ENCODE peak calls at places on chromosome 17, in ten cellular contexts. V, T, K, Q, G, D, F, X, N and P are unnamed samples.

GRCh38 chr17:31373150-31374082 is 18.1 kb upstream of the RAB11FIP4 start:
- DNase-seq in N (no peak), F (no peak), K (peak; percentile 42), V (no peak), Q (peak; percentile 34), T (no peak), D (peak; percentile 85), X (peak; percentile 32), G (peak; percentile 39), P (peak; percentile 54)

GRCh38 chr17:71709974-71710373 is 410.8 kb upstream of the SOX9 start:
- DNase-seq in X (peak; percentile 52), G (no peak), D (no peak), N (no peak), V (no peak), T (no peak), K (no peak), Q (peak; percentile 20), F (no peak), P (no peak)

GRCh38 chr17:18021372-18021771 is 17.6 kb downstream of the ATPAF2 start:
- DNase-seq in X (no peak), K (no peak), N (no peak), Q (no peak), T (no peak), G (no peak), D (no peak), V (no peak), F (no peak), P (no peak)

GRCh38 chr17:9487406-9487805 is 88.2 kb downstream of the STX8 start:
- DNase-seq in K (no peak), V (no peak), N (no peak), X (no peak), F (no peak), D (no peak), G (no peak), T (no peak), Q (peak; percentile 38), P (no peak)

GRCh38 chr17:19915579-19915978 is 47.8 kb upstream of the ULK2 start:
- DNase-seq in N (no peak), Q (no peak), K (no peak), G (no peak), V (no peak), D (no peak), X (no peak), T (no peak), F (no peak), P (no peak)

GRCh38 chr17:41406205-41406604 is 8.8 kb upstream of the KRT31 start:
- DNase-seq in X (no peak), N (no peak), D (no peak), K (no peak), Q (no peak), G (peak; percentile 67), T (peak; percentile 47), V (no peak), F (no peak), P (no peak)

GRCh38 chr17:70207184-70207583 is 37.9 kb downstream of the KCNJ2 start:
- DNase-seq in T (no peak), G (no peak), N (no peak), X (no peak), D (no peak), Q (no peak), F (no peak), K (no peak), V (no peak), P (no peak)

GRCh38 chr17:14373587-14374259 is 72.8 kb downstream of the HS3ST3B1 start:
- DNase-seq in V (no peak), K (peak; percentile 93), N (no peak), F (no peak), D (peak; percentile 16), X (no peak), T (no peak), Q (no peak), G (peak; percentile 58), P (peak; percentile 20)

GRCh38 chr17:59287452-59287851 is 44.0 kb upstream of the YPEL2 start:
- DNase-seq in V (no peak), X (no peak), D (peak; percentile 22), T (no peak), Q (peak; percentile 14), F (no peak), G (peak; percentile 51), N (no peak), K (no peak), P (no peak)

GRCh38 chr17:47632991-47633390 is 16.7 kb upstream of the KPNB1 start:
- DNase-seq in N (no peak), X (no peak), T (no peak), D (no peak), G (no peak), Q (no peak), K (no peak), F (no peak), V (no peak), P (no peak)

GRCh38 chr17:15966183-15966878 is 21.4 kb downstream of the ADORA2B start:
- DNase-seq in G (no peak), K (peak; percentile 90), X (no peak), V (no peak), N (no peak), D (no peak), T (no peak), Q (no peak), F (peak; percentile 96), P (no peak)

GRCh38 chr17:80843741-80844156 is 147.9 kb upstream of the CHMP6 start:
- DNase-seq in T (no peak), D (no peak), X (no peak), G (no peak), V (no peak), Q (no peak), K (peak; percentile 20), F (no peak), N (no peak), P (no peak)

DNA sequence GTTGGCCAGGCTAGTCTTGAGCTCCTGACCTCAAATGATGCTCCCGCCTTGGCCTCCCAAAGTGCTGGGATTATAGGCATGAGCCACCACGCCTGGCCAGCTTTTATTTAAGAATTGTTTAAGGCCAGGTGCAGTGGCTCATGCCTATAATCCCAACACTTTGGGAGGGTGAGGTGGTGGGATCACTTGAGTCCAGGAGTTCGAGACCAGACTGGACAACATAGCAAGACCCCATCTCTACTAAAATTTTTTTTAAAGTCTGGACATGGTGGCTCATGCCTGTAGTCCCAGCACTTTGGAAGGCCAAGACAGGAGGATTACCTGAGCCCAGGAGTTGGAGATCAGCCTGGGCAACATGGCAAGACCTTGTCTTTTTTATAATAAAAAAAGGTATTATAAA is 5.2 kb downstream of the PLXDC1 start:
- DNase-seq in D (no peak), N (no peak), K (no peak), F (no peak), Q (no peak), T (no peak), V (no peak), G (no peak), X (no peak), P (no peak)
- TF ChIP-seq CTCF in D (no peak), N (no peak), K (no peak), F (no peak), Q (no peak), T (no peak), V (no peak), G (no peak), X (no peak), P (no peak)

DNA sequence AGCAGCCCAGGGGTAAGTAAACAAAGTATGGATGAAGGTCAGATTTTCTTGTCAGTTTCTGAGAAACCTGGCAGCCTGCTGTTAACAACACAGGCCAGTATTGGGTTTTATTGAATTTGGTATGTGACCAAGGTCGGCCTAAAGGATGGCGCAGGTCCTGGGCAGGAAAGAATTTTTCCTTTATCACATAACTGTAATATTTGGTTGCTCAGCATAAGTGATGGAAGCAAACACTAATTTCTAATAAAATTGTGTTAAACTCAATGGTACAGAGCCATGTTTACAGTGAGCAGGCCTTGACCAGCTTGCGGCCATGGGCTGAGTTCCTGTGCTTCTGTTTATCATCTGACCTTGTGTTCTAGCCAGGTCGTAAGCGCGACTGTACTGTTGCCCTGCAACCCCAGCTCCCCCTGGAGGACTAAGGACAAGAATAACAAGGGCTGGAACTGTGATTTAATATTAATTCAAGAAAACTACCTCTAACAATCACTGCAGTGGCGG is 10.5 kb downstream of the POLDIP2 start:
- DNase-seq in X (peak; percentile 31), Q (no peak), D (no peak), F (peak; percentile 49), G (no peak), N (no peak), K (peak; percentile 69), T (peak; percentile 37), V (no peak), P (no peak)
- TF ChIP-seq CTCF in X (peak; percentile 39), Q (peak; percentile 9), D (peak; percentile 47), F (peak; percentile 51), G (peak; percentile 33), N (peak; percentile 10), K (peak; percentile 84), T (peak; percentile 21), V (no peak), P (peak; percentile 35)

DNA sequence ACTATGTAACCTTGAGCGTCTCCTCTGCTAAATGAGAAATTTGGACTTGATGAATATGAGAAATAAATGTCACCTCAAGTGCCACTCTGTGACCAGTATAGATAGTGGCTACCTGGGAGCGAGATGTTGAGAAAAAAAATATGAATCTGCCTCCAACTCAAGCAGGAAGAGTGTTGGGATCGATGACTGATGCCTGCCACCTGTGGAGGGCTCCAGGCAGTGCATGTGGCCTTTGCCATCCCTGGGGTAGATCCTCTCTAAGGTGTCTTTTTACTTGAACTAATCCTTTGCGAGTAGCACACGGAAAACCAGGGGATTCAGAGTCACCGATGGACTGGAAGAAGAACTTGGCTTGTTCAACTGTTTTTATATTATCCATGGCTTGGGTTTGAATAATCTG is 9.4 kb downstream of the CCDC182 start:
- DNase-seq in X (no peak), Q (no peak), F (peak; percentile 77), T (peak; percentile 3), G (peak; percentile 14), D (no peak), V (no peak), N (no peak), K (peak; percentile 37), P (no peak)
- TF ChIP-seq CTCF in X (no peak), Q (no peak), F (peak; percentile 71), T (no peak), G (peak; percentile 52), D (no peak), V (no peak), N (no peak), K (peak; percentile 70), P (peak; percentile 20)

GRCh38 chr17:79661292-79662041 is 50.6 kb upstream of the RBFOX3 start:
- DNase-seq in G (no peak), K (no peak), F (no peak), D (no peak), T (no peak), X (no peak), V (no peak), Q (no peak), N (no peak), P (no peak)

GRCh38 chr17:79659376-79659775 is 48.5 kb upstream of the RBFOX3 start:
- DNase-seq in G (no peak), V (no peak), T (no peak), N (no peak), X (no peak), D (no peak), K (no peak), F (peak; percentile 17), Q (no peak), P (no peak)

GRCh38 chr17:79657036-79657435 is 46.2 kb upstream of the RBFOX3 start:
- DNase-seq in G (no peak), D (no peak), X (no peak), F (peak; percentile 25), Q (no peak), T (no peak), N (no peak), V (no peak), K (no peak), P (no peak)

GRCh38 chr17:79657861-79658810 is 47.3 kb upstream of the RBFOX3 start:
- DNase-seq in V (no peak), F (peak; percentile 46), G (no peak), X (no peak), T (no peak), D (no peak), N (no peak), K (no peak), Q (no peak), P (no peak)

GRCh38 chr17:79658811-79659207 is 48.0 kb upstream of the RBFOX3 start:
- DNase-seq in X (no peak), T (peak; percentile 21), D (peak; percentile 1), V (no peak), F (peak; percentile 83), N (no peak), G (no peak), K (peak; percentile 27), Q (peak; percentile 1), P (peak; percentile 11)
- TF ChIP-seq CTCF in X (peak; percentile 15), T (peak; percentile 53), D (peak; percentile 40), V (no peak), F (peak; percentile 77), N (no peak), G (peak; percentile 43), K (peak; percentile 66), Q (peak; percentile 35), P (peak; percentile 68)